ENCODE peak calls at places on chromosomes 5 and 9, in six cellular contexts. L is HCT116, G is GM12892, P is stomach, Q is esophagus muscularis mucosa, Z is breast epithelium. Y is an unnamed sample.

GRCh38 chr9:69951411-69951810 is 92.2 kb upstream of the MAMDC2 start:
- DNase-seq in P (no peak), Z (no peak), Q (no peak), G (no peak), L (no peak), Y (no peak)

GRCh38 chr9:89678394-89679005 is 73.7 kb downstream of the GADD45G start:
- DNase-seq in Z (no peak), P (no peak), G (no peak), L (no peak), Q (no peak), Y (no peak)

GRCh38 chr9:88498880-88499279 is 36.1 kb upstream of the NXNL2 start:
- DNase-seq in Z (no peak), P (peak), Q (no peak), G (no peak), L (no peak), Y (no peak)

GRCh38 chr9:130874783-130875182 is 21.8 kb downstream of the QRFP start:
- DNase-seq in P (no peak), G (no peak), Z (no peak), L (no peak), Q (no peak), Y (no peak)

GRCh38 chr9:82116538-82116937 is 128.0 kb downstream of the SPATA31D1 start:
- DNase-seq in G (no peak), Q (no peak), P (no peak), L (no peak), Z (no peak), Y (no peak)

GRCh38 chr9:8649157-8649556 is 849.6 kb upstream of the DMAC1 start:
- DNase-seq in Z (no peak), P (no peak), Q (no peak), L (no peak), G (no peak), Y (no peak)

GRCh38 chr5:123092696-123093095 is 3.7 kb downstream of the PRDM6 start:
- DNase-seq in P (no peak), Z (no peak), Q (no peak), G (no peak), L (no peak), Y (no peak)

GRCh38 chr9:98391406-98391805 is 136.0 kb upstream of the TBC1D2 start:
- DNase-seq in L (no peak), Q (no peak), G (no peak), P (no peak), Z (no peak), Y (no peak)

GRCh38 chr9:101397746-101398334 is 578 bp downstream of the MRPL50 start:
- DNase-seq in G (no peak), Q (no peak), P (no peak), Z (no peak), L (no peak), Y (no peak)

GRCh38 chr5:173925449-173926071 is 37.4 kb downstream of the CPEB4 start:
- DNase-seq in G (no peak), Z (no peak), L (peak), Q (no peak), P (no peak), Y (no peak)

GRCh38 chr5:14476791-14477435 is 104.7 kb upstream of the OTULINL start:
- DNase-seq in G (no peak), L (no peak), P (no peak), Q (no peak), Z (no peak), Y (no peak)

GRCh38 chr5:139051392-139051791 is 146.8 kb downstream of the SIL1 start:
- DNase-seq in Z (no peak), P (no peak), G (no peak), Q (peak), L (no peak), Y (no peak)

GRCh38 chr9:131854906-131855504 is 115.1 kb upstream of the RAPGEF1 start:
- DNase-seq in P (no peak), Q (no peak), G (no peak), Z (no peak), L (no peak), Y (no peak)

GRCh38 chr9:135300346-135301141 is 179.0 kb upstream of the PPP1R26 start:
- DNase-seq in Z (no peak), G (no peak), L (no peak), P (no peak), Q (no peak), Y (no peak)

GRCh38 chr5:170145462-170145861 is 39.8 kb downstream of the FOXI1 start:
- DNase-seq in Z (no peak), P (no peak), Q (peak), L (peak), G (no peak), Y (no peak)

GRCh38 chr5:136811551-136811950 is 446.2 kb upstream of the TRPC7 start:
- DNase-seq in Q (no peak), G (no peak), Z (no peak), P (no peak), L (no peak), Y (no peak)

GRCh38 chr5:68178579-68178978 is 37.0 kb upstream of the PIK3R1 start:
- DNase-seq in P (no peak), G (no peak), Q (peak), L (peak), Z (no peak), Y (no peak)

GRCh38 chr5:17001418-17001817 is 65.3 kb upstream of the MYO10 start:
- DNase-seq in P (no peak), Z (no peak), L (no peak), G (no peak), Q (no peak), Y (no peak)

GRCh38 chr5:173707392-173707791 is 90.9 kb upstream of the BOD1 start:
- DNase-seq in Q (no peak), P (no peak), L (no peak), Z (peak), G (no peak), Y (no peak)

GRCh38 chr5:160548949-160549665 is 127.5 kb downstream of the PTTG1 start:
- DNase-seq in P (no peak), L (no peak), G (no peak), Z (no peak), Q (peak), Y (no peak)

GRCh38 chr5:56152437-56152836 is 80.7 kb downstream of the ANKRD55 start:
- DNase-seq in P (no peak), L (no peak), Z (no peak), Q (peak), G (no peak), Y (no peak)

GRCh38 chr5:180068519-180069090 is 3.0 kb downstream of the RNF130 start:
- DNase-seq in P (no peak), Z (no peak), Q (no peak), G (no peak), L (no peak), Y (no peak)

GRCh38 chr5:84091400-84091799 is 293.3 kb downstream of the EDIL3 start:
- DNase-seq in L (no peak), P (no peak), Z (no peak), G (no peak), Q (no peak), Y (no peak)

GRCh38 chr5:34895641-34896419 is 19.5 kb downstream of the RAD1 start:
- DNase-seq in L (no peak), Z (no peak), Q (no peak), P (no peak), G (no peak), Y (no peak)

GRCh38 chr5:115349001-115349817 is 52.8 kb upstream of the CCDC112 start:
- DNase-seq in P (peak), G (no peak), Z (peak), L (peak), Q (peak), Y (no peak)

GRCh38 chr5:128836571-128836970 is 128.7 kb upstream of the SLC27A6 start:
- DNase-seq in L (no peak), P (no peak), Z (no peak), G (no peak), Q (no peak), Y (no peak)

GRCh38 chr9:27653246-27653645 is 80.0 kb upstream of the C9orf72 start:
- DNase-seq in Z (no peak), P (no peak), L (no peak), G (no peak), Q (no peak), Y (no peak)

GRCh38 chr5:155898284-155898683 is 428.7 kb upstream of the SGCD start:
- DNase-seq in Z (no peak), Q (no peak), G (no peak), P (no peak), L (no peak), Y (no peak)

GRCh38 chr5:151257731-151258715 is 5.0 kb downstream of the GM2A start:
- DNase-seq in L (no peak), Q (no peak), Z (no peak), G (no peak), P (no peak), Y (no peak)

GRCh38 chr5:54679686-54680085 is 162.1 kb downstream of the SNX18 start:
- DNase-seq in Q (no peak), G (no peak), Z (no peak), L (no peak), P (no peak), Y (no peak)

GRCh38 chr5:50666261-50667078 is at the start of gene PARP8:
- DNase-seq in G (peak), Z (peak), P (peak), L (no peak), Q (no peak), Y (peak)

GRCh38 chr5:51384281-51384840 is 1.1 kb downstream of the ISL1 start:
- DNase-seq in Q (no peak), G (no peak), L (no peak), P (no peak), Z (no peak), Y (no peak)

GRCh38 chr9:72386186-72386585 is 21.2 kb upstream of the ZFAND5 start:
- DNase-seq in Q (no peak), P (no peak), L (no peak), Z (no peak), G (no peak), Y (no peak)

GRCh38 chr5:78009937-78010527 is 233.9 kb upstream of the TBCA start:
- DNase-seq in L (no peak), P (no peak), Q (no peak), G (no peak), Z (no peak), Y (no peak)

GRCh38 chr9:109887079-109887478 is 107.1 kb downstream of the PALM2AKAP2 start:
- DNase-seq in G (no peak), L (no peak), Z (no peak), Q (no peak), P (no peak), Y (no peak)

GRCh38 chr5:95730730-95731570 is at the start of gene RHOBTB3:
- DNase-seq in G (peak), Q (peak), L (peak), P (peak), Z (peak), Y (peak)
- TF ChIP-seq POLR2AphosphoS5 in G (no peak), Q (peak), L (peak), P (peak), Z (no peak), Y (no peak)

GRCh38 chr5:891837-892389 is 688 bp downstream of the BRD9 start:
- DNase-seq in P (no peak), Z (no peak), L (no peak), G (peak), Q (no peak), Y (peak)

GRCh38 chr5:893711-894110 is 1.0 kb downstream of the TRIP13 start:
- DNase-seq in L (no peak), Q (no peak), P (no peak), Z (no peak), G (no peak), Y (no peak)

GRCh38 chr5:893137-893506 is 438 bp downstream of the TRIP13 start:
- DNase-seq in Q (no peak), G (no peak), P (no peak), L (no peak), Z (no peak), Y (no peak)

GRCh38 chr5:891117-891836 is 1.3 kb downstream of the BRD9 start:
- DNase-seq in G (no peak), Q (no peak), P (no peak), L (peak), Z (no peak), Y (no peak)

DNA sequence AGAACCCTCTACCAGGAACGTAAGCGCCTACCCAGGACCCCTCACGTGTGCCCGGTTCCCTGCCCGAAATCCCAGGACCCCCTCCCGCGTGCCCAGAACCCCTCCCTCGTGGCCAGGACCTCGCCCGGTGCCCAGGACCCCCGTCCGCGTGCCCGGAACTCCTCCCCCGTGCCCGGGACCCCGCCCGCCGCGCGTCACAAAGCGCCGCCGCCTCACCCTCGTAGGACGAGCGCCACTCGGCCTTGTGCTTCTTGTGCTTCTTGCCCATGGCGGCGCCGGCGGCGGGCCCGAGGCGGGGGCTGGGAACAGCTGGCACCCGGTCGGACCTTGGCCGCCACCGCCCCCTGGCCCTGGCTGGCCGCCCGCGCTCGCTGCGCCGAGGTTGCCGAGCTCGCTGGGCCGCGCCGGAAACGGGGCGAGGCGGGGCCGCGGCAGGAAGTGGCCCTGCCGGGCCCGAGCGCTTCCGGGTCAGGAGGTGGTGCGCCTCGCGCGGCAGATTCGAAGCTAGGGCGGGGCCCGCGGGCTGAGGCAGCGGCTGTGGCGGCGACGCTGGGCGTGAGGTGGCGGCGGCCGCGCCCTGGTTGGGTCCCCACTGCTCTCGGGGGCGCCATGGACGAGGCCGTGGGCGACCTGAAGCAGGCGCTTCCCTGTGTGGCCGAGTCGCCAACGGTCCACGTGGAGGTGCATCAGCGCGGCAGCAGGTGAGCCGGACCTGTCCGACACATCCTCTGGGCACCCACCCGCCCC is at the start of the genes BRD9 and TRIP13:
- DNase-seq in Z (peak), L (peak), Q (no peak), P (peak), G (peak), Y (peak)
- TF ChIP-seq POLR2A in Z (no peak), L (peak), Q (no peak), P (no peak), G (peak), Y (no peak)

GRCh38 chr9:90969021-90969675 is 167.5 kb downstream of the SYK start:
- DNase-seq in Q (no peak), L (no peak), P (no peak), G (no peak), Z (no peak), Y (no peak)

GRCh38 chr9:90974007-90974406 is 172.4 kb downstream of the SYK start:
- DNase-seq in Q (no peak), G (no peak), Z (no peak), L (no peak), P (no peak), Y (no peak)

GRCh38 chr9:90967171-90967570 is 165.6 kb downstream of the SYK start:
- DNase-seq in P (no peak), Q (no peak), L (no peak), Z (no peak), G (no peak), Y (no peak)

GRCh38 chr9:90972057-90972456 is 170.4 kb downstream of the SYK start:
- DNase-seq in L (no peak), Q (no peak), P (no peak), Z (no peak), G (no peak), Y (no peak)

DNA sequence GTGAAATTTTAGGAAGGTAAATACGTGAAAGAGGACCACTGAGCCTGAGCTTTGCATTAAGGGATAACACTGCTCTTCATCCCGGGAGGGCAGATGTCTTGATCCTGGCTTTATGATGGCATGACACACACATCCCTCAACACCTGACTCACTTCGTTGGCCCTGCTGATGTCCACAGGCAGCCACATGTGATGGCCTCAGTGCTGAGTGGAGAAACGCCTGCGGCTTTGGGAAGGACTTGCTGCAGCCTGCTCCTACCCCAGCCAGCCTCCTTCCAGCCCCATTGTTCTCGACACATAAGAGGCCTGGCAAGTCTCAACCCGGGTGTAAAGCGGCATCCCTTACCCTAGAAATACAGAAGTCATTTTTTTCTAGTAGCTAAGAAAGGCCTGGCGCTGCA is 169.0 kb downstream of the SYK start:
- DNase-seq in P (no peak), Z (peak), Q (no peak), L (no peak), G (no peak), Y (no peak)
- TF ChIP-seq POLR2AphosphoS5 in P (no peak), Z (no peak), Q (no peak), L (no peak), G (no peak), Y (no peak)

DNA sequence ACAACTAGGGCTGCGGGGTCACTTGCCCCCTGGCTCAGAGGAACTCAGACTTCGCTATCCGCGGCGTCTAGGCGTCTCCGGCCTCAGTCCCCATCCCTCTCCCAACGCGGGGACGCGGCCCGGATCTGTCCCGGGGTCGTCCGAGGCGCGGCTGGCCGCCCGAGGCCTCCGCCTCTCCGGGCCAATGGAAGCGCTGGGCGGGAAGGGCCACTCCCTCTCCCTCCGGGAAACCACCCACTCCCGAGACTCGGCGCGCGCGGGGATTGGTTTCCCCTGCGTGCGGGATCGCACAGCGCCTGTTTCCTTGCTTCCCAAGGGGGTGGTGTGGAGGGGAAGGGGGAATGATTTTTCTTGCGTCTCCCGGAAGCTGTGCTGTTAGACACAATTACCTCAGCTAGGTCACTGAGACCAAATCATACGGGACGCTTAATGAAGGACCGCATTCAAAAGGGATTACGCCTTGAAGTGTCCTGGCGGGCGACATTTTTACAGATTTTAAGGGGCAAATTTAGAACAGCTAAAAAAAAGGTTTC is 38.4 kb downstream of the NR2F1 start:
- DNase-seq in G (no peak), L (no peak), Q (peak), P (peak), Z (peak), Y (no peak)
- TF ChIP-seq POLR2A in G (no peak), L (no peak), Q (no peak), P (no peak), Z (peak), Y (no peak)

GRCh38 chr9:136622538-136622948 is 40.2 kb upstream of the EGFL7 start:
- DNase-seq in Q (no peak), Z (no peak), L (no peak), P (no peak), G (no peak), Y (no peak)

GRCh38 chr9:136625101-136626065 is 37.3 kb upstream of the EGFL7 start:
- DNase-seq in G (no peak), Z (peak), Q (no peak), L (no peak), P (peak), Y (no peak)

GRCh38 chr9:136624184-136624951 is 38.3 kb upstream of the EGFL7 start:
- DNase-seq in Q (no peak), P (no peak), G (no peak), L (no peak), Z (no peak), Y (no peak)

GRCh38 chr9:136623016-136623848 is 39.5 kb upstream of the EGFL7 start:
- DNase-seq in P (no peak), G (no peak), L (no peak), Z (no peak), Q (no peak), Y (no peak)

DNA sequence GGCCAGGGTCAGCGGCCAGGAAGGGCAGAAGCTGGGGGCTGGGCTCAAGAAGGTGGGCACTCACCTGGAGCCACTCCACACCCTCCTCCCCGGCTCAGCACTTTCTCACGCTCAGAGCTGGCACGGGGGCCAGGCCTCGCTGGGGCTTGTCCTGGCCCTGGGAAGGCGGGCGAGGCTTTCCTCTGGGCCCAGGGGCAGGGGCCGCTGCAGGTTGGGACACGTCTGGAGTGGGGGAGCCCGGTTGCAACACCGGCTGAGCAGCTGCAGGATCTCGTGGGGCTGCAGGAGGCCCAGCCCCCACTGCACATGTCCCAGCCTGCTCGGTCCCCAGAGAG is 38.9 kb upstream of the EGFL7 start:
- DNase-seq in L (no peak), P (no peak), Q (no peak), G (no peak), Z (peak), Y (no peak)
- TF ChIP-seq POLR2AphosphoS5 in L (no peak), P (no peak), Q (no peak), G (no peak), Z (peak), Y (no peak)

GRCh38 chr9:118583414-118583813 is 785.8 kb downstream of the BRINP1 start:
- DNase-seq in P (no peak), G (no peak), L (no peak), Q (no peak), Z (no peak), Y (no peak)
- TF ChIP-seq POLR2A in P (no peak), G (no peak), L (no peak), Q (no peak), Z (no peak), Y (no peak)